ENCODE peak calls at places on chromosomes 16 and 17, in six cellular contexts. A is cardiac muscle cell, E is fibroblast of the aortic adventitia, O is colonic mucosa, L is PC-9, F is thyroid gland. Z is an unnamed sample.
A peak's percentile ranks its signal among the peaks of the same experiment; 100 is the strongest.

GRCh38 chr16:67801889-67802288 is 4.5 kb downstream of the RANBP10 start:
- DNase-seq in E (no peak), A (no peak), O (no peak), L (no peak), F (no peak), Z (peak; percentile 74)

GRCh38 chr16:50620646-50621451 is 60.3 kb downstream of the SNX20 start:
- DNase-seq in L (no peak), F (no peak), E (no peak), A (no peak), O (no peak), Z (no peak)

GRCh38 chr16:61858996-61859395 is 177.2 kb downstream of the CDH8 start:
- DNase-seq in O (no peak), A (no peak), L (no peak), E (no peak), F (no peak), Z (no peak)

GRCh38 chr17:1002771-1003555 is 6.0 kb downstream of the TIMM22 start:
- DNase-seq in F (no peak), A (no peak), L (no peak), E (peak; percentile 81), O (no peak), Z (no peak)

GRCh38 chr17:73600103-73600871 is 44.0 kb downstream of the SDK2 start:
- DNase-seq in A (peak; percentile 27), F (no peak), L (no peak), E (peak; percentile 5), O (no peak), Z (no peak)

GRCh38 chr17:4163951-4164350 is 21.0 kb downstream of the CYB5D2 start:
- DNase-seq in E (peak; percentile 84), F (peak; percentile 71), O (no peak), L (no peak), A (no peak), Z (no peak)

GRCh38 chr17:49677933-49678847 is at the start of gene SPOP:
- DNase-seq in A (peak; percentile 99), E (peak; percentile 99), L (peak; percentile 97), O (peak; percentile 99), F (peak; percentile 99), Z (peak; percentile 100)

GRCh38 chr17:269616-270514 is 82.7 kb downstream of the RPH3AL start:
- DNase-seq in O (no peak), F (no peak), L (no peak), A (no peak), E (no peak), Z (no peak)

GRCh38 chr17:2780256-2780655 is 16.0 kb upstream of the RAP1GAP2 start:
- DNase-seq in L (no peak), O (peak; percentile 60), E (no peak), F (no peak), A (no peak), Z (no peak)

GRCh38 chr17:79955961-79956735 is 79.5 kb downstream of the TBC1D16 start:
- DNase-seq in A (no peak), E (no peak), O (no peak), F (no peak), L (no peak), Z (no peak)

GRCh38 chr17:42484304-42484703 is 25.6 kb downstream of the ATP6V0A1 start:
- DNase-seq in O (peak; percentile 41), A (no peak), L (no peak), F (no peak), E (no peak), Z (peak; percentile 7)

GRCh38 chr17:15321556-15322250 is 19.7 kb downstream of the TEKT3 start:
- DNase-seq in F (no peak), L (no peak), A (no peak), E (peak; percentile 45), O (no peak), Z (no peak)

GRCh38 chr17:68178831-68179230 is 69.0 kb upstream of the AMZ2 start:
- DNase-seq in E (no peak), A (no peak), O (no peak), L (no peak), F (no peak), Z (no peak)

GRCh38 chr16:5058476-5058875 is 7.3 kb downstream of the C16orf89 start:
- DNase-seq in F (no peak), E (no peak), A (peak; percentile 54), O (no peak), L (no peak), Z (no peak)

GRCh38 chr17:62565817-62566216 is 61.7 kb upstream of the MRC2 start:
- DNase-seq in E (peak; percentile 59), L (no peak), A (no peak), O (no peak), F (no peak), Z (no peak)

GRCh38 chr16:81429045-81429521 is 15.5 kb upstream of the CMIP start:
- DNase-seq in F (peak; percentile 57), A (peak; percentile 48), O (no peak), E (peak; percentile 53), L (peak; percentile 52), Z (peak; percentile 56)

GRCh38 chr17:61152898-61153297 is 246.7 kb upstream of the TBX2 start:
- DNase-seq in A (no peak), E (no peak), L (no peak), F (no peak), O (no peak), Z (no peak)

GRCh38 chr17:1649844-1650409 is at the start of gene RILP:
- DNase-seq in E (peak; percentile 49), A (peak; percentile 95), F (peak; percentile 97), O (peak; percentile 91), L (peak; percentile 93), Z (peak; percentile 43)

GRCh38 chr17:261640-262039 is 80.2 kb upstream of the DOC2B start:
- DNase-seq in F (no peak), E (no peak), A (no peak), L (no peak), O (no peak), Z (no peak)

GRCh38 chr17:17032131-17032692 is 10.0 kb upstream of the MPRIP start:
- DNase-seq in O (peak; percentile 49), F (peak; percentile 86), L (peak; percentile 78), A (no peak), E (peak; percentile 70), Z (no peak)

GRCh38 chr17:39122982-39123381 is 28.5 kb downstream of the PLXDC1 start:
- DNase-seq in E (no peak), O (no peak), F (no peak), L (no peak), A (no peak), Z (no peak)

GRCh38 chr17:44174427-44174826 is 3.9 kb downstream of the ASB16 start:
- DNase-seq in A (no peak), L (no peak), O (no peak), E (no peak), F (no peak), Z (no peak)

GRCh38 chr16:58461056-58461455 is 38.9 kb upstream of the NDRG4 start:
- DNase-seq in A (peak; percentile 14), E (no peak), O (no peak), F (no peak), L (no peak), Z (no peak)

GRCh38 chr16:85134794-85135153 is 22.5 kb upstream of the CIBAR2 start:
- DNase-seq in F (no peak), E (no peak), L (no peak), O (no peak), A (no peak), Z (no peak)

DNA sequence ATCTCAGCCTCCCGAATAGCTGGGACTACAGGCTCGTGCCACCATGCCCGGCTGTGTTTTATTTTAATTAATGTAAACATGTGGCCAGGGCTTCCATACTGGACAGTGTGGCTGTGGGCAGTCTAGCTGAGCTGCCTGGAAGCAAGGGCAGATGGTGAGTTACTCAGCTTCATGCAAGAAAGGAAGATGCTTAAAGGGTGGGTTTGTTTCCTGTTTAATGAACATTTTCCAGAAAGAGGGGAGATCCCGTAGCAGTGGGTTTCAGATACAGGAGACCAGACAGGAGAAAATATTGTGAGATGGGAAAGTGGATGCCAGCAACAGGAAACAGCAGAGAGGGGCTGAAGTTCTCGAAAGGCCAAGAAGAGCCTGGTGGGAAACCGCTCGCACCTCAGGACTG is 7.3 kb downstream of the MAPK8IP3 start:
- DNase-seq in L (no peak), F (no peak), E (no peak), O (no peak), A (no peak), Z (no peak)
- H3K4me3 ChIP-seq in L (no peak overlapping the region), F (no peak overlapping the region), E (no peak overlapping the region), O (no peak overlapping the region), A (no peak overlapping the region), Z (peak overlapping the region; percentile 40)

GRCh38 chr16:22191966-22192260 is 14.2 kb upstream of the EEF2K start:
- DNase-seq in O (no peak), E (no peak), L (no peak), A (peak; percentile 26), F (peak; percentile 26), Z (peak; percentile 72)
- H3K4me3 ChIP-seq in O (peak overlapping the region; percentile 32), E (peak overlapping the region; percentile 62), L (peak overlapping the region; percentile 77), A (peak overlapping the region; percentile 43), F (no peak overlapping the region), Z (peak overlapping the region; percentile 82)

DNA sequence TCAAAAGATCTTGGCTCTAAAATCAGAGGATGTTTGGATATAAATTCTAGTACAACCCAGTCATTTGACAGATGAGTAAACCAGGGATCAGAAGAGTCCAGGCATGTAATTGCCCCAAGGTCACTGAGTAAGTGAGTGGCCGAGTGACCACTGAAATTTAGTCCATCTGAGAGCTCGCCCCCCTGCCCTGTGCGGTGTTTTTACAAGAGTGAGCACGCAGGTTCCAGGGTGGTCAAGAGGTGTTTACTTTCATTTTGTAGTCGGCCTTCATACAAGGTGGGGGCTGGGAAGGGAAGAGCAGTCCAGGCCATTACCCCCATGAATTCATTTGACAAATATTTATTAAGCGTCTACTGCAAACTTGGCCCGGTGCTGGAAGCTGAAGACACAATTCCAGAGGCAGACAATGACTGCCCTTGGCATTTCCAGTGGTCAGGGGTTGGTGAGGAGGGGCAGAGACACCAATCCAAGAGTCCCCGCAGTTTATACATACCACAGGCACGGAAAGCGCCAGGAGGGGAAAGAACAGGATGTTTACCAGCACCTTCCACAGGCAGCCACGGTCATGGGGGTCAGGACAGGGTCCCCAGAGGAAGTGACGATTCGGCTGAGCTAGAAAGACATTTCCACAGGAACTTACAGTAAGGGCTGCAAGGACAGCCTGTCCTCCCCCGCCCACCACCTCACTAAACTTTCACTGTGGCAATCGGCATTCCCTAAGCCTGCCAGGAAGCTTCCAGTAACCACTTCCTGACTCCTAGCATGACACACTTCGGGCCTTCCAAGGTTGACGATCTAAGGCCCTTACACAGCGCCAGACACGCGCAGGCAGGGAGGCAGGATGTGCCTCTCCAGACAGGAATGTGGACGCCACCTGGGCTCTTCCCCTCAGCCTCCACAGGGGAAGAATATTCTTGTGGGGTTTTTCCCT is 1.4 kb upstream of the MT2A start:
- DNase-seq in F (peak; percentile 72), O (peak; percentile 54), A (no peak), E (peak; percentile 97), L (peak; percentile 70), Z (no peak)
- H3K4me3 ChIP-seq in F (no peak overlapping the region), O (no peak overlapping the region), A (no peak overlapping the region), E (peak overlapping the region; percentile 46), L (peak overlapping the region; percentile 90), Z (no peak overlapping the region)

DNA sequence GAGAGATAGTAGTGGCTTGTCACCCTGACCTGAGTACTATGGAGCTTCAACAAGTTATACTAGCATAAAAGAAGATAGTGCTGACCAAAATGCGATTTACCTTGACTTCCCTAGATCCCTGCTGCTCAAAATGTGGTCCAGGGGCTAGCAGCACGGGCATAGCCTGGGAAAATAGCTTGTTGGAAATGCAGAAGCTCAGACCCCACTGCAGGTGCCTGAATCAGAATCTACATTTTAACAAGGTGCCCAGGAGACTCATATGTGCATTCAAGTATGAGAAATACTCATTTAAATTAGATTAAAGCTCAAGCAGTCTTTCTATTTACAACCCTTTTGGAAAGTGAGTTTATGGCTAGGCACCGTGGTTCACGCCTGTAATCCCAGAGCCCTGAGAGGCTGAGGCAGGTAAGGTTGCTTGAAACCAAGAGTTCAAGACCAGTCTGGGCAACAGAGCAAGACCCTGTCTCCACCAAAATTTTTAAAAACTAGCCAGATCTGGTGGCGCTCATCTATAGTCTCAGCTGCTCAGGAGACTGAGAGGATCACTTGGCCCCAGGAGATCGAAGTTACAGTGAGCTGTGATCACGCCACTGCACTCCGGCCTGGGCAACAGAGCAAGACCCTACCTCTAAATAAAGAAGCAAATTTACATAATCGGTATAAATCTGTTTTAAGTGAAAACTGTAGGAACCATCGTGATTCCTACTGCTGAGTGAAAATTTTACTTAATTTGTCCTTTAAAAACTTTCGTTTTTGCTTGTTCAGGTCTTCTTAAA is 7.3 kb downstream of the APOH start:
- DNase-seq in L (no peak), O (no peak), E (no peak), F (no peak), A (no peak), Z (no peak)
- H3K4me3 ChIP-seq in L (no peak overlapping the region), O (no peak overlapping the region), E (no peak overlapping the region), F (no peak overlapping the region), A (no peak overlapping the region), Z (no peak overlapping the region)